ENCODE peak calls at places on chromosomes 6 and 20, in six cellular contexts. O, M, J, P, T and Z are unnamed samples.

GRCh38 chr6:11919771-11920440 is 92.2 kb upstream of the HIVEP1 start:
- DNase-seq in O (no peak), M (no peak), J (peak; percentile 74), P (no peak), T (no peak), Z (no peak)

GRCh38 chr6:119360262-119360915 is 10.8 kb upstream of the MAN1A1 start:
- DNase-seq in O (no peak), M (no peak), J (no peak), P (no peak), T (no peak), Z (no peak)

GRCh38 chr6:149843051-149843633 is 21.0 kb downstream of the LRP11 start:
- DNase-seq in O (no peak), M (no peak), J (no peak), P (no peak), T (no peak), Z (no peak)

GRCh38 chr6:125924169-125924568 is 32.4 kb upstream of the HINT3 start:
- DNase-seq in O (no peak), M (no peak), J (peak; percentile 25), P (no peak), T (no peak), Z (peak; percentile 64)

GRCh38 chr6:71446084-71446869 is 157.7 kb downstream of the OGFRL1 start:
- DNase-seq in O (no peak), M (no peak), J (no peak), P (no peak), T (no peak), Z (no peak)

GRCh38 chr6:41683460-41684310 is 45.4 kb downstream of the MDFI start:
- DNase-seq in O (peak; percentile 84), M (peak; percentile 81), J (peak; percentile 25), P (peak; percentile 32), T (peak; percentile 91), Z (no peak)

GRCh38 chr20:53162251-53162835 is 190.2 kb downstream of the TSHZ2 start:
- DNase-seq in O (peak; percentile 77), M (peak; percentile 19), J (peak; percentile 84), P (peak; percentile 91), T (peak; percentile 65), Z (no peak)

GRCh38 chr6:5869261-5869660 is 137.5 kb downstream of the NRN1 start:
- DNase-seq in O (no peak), M (no peak), J (no peak), P (no peak), T (no peak), Z (no peak)

GRCh38 chr6:133055527-133055966 is 185.6 kb upstream of the EYA4 start:
- DNase-seq in O (peak; percentile 62), M (no peak), J (no peak), P (no peak), T (peak; percentile 55), Z (no peak)

GRCh38 chr20:2653511-2654383 is 1.3 kb downstream of the NOP56 start:
- DNase-seq in O (no peak), M (no peak), J (no peak), P (no peak), T (no peak), Z (no peak)
- H3K79me2 ChIP-seq in O (peaks cover 17% of the 10 kb centered on the region), M (peaks cover 45% of the 10 kb centered on the region), J (peaks cover 18% of the 10 kb centered on the region), P (peaks cover 70% of the 10 kb centered on the region), T (peaks cover 56% of the 10 kb centered on the region), Z (peaks cover 67% of the 10 kb centered on the region)

DNA sequence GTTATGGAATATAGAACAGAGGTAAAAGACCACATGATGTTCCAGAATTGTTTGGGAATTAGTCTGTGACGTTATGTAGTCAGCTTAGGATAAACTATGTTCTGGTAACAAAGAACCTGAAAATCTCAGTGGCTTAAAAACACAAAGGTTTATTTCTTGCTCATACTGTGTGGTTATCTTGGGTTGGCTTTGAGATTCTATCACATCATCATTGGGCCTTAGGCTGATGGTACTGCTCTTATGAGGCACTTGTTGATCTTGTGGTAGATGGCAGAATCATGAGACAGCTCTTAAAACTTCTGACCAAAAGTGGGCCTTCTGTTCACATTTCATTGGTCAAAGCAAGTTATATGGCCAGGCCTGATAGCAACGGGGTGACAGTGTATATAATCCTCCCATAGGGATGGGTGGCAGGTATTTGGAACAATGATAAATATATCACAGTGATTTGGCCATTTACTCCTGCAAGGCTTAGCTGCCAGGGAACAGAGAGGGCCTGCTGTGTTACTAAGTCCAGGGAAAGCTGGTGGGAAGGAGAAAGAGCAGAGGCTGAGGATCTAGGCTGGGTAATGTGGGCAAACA is 13.5 kb downstream of the DHX35 start:
- DNase-seq in O (no peak), M (no peak), J (no peak), P (peak; percentile 41), T (no peak), Z (no peak)
- H3K79me2 ChIP-seq in O (no peaks in the 10 kb centered on the region), M (no peaks in the 10 kb centered on the region), J (no peaks in the 10 kb centered on the region), P (peaks cover 20% of the 10 kb centered on the region), T (peaks cover 26% of the 10 kb centered on the region), Z (peaks cover 24% of the 10 kb centered on the region)

DNA sequence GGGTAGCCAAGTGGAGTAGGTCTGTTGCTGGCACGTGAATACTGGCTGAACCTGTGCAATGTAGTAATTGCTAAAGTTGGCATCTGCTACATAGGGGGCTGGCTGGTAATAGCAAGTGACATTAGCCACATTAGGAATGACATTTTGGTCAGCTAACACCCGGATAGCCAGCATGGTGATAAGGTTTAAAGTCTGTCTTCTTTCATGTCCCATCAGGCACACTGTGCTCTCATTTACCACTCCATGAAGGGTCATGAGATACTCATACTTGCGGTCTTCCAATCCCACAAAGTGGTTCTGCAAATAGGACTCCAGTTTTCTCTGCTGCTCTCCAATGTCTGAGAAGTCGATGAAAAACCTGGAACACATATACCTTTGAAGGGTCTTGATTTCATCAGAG is 2.8 kb downstream of the TENT5A start:
- DNase-seq in O (no peak), M (no peak), J (no peak), P (no peak), T (no peak), Z (no peak)
- H3K79me2 ChIP-seq in O (no peaks in the 10 kb centered on the region), M (no peaks in the 10 kb centered on the region), J (peaks cover 12% of the 10 kb centered on the region), P (peaks cover 44% of the 10 kb centered on the region), T (peaks cover 19% of the 10 kb centered on the region), Z (no peaks in the 10 kb centered on the region)

GRCh38 chr6:129684323-129684884 is 25.6 kb downstream of the ARHGAP18 start:
- DNase-seq in O (no peak), M (no peak), J (no peak), P (no peak), T (no peak), Z (no peak)

GRCh38 chr6:129684903-129685639 is 24.9 kb downstream of the ARHGAP18 start:
- DNase-seq in O (no peak), M (no peak), J (no peak), P (no peak), T (no peak), Z (no peak)

GRCh38 chr6:129683606-129684322 is 26.2 kb downstream of the ARHGAP18 start:
- DNase-seq in O (no peak), M (peak; percentile 82), J (peak; percentile 82), P (peak; percentile 100), T (no peak), Z (peak; percentile 83)

GRCh38 chr6:129686941-129687627 is 22.9 kb downstream of the ARHGAP18 start:
- DNase-seq in O (no peak), M (peak; percentile 54), J (no peak), P (peak; percentile 64), T (no peak), Z (no peak)

DNA sequence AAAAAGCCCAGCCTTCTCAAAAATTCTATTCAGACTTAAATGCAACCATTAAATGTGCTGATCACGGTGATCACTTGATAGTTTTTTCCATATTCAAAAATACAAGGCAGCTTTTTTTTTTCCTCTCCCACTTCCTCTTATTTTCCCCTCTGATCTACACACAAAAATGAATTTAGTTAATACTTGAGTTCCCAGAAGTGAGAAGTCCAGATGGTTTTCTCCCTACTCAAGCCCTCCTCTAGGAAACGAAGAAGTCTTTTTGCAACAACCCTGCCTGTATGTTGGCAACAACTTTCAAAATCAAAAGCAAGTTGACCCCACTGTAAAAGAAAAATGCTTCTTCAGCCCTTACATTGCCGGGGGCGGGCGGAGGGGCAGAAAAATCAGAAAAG is 24.3 kb downstream of the ARHGAP18 start:
- DNase-seq in O (no peak), M (no peak), J (no peak), P (no peak), T (no peak), Z (no peak)
- H3K79me2 ChIP-seq in O (no peaks in the 10 kb centered on the region), M (no peaks in the 10 kb centered on the region), J (peaks cover 7% of the 10 kb centered on the region), P (peaks cover 75% of the 10 kb centered on the region), T (no peaks in the 10 kb centered on the region), Z (peaks cover 64% of the 10 kb centered on the region)

GRCh38 chr6:144675231-144675861 is 390.2 kb downstream of the UTRN start:
- DNase-seq in O (no peak), M (no peak), J (no peak), P (peak; percentile 81), T (no peak), Z (no peak)
- H3K79me2 ChIP-seq in O (peaks cover 1% of the 10 kb centered on the region), M (no peaks in the 10 kb centered on the region), J (no peaks in the 10 kb centered on the region), P (peaks cover 4% of the 10 kb centered on the region), T (peaks cover 6% of the 10 kb centered on the region), Z (no peaks in the 10 kb centered on the region)

GRCh38 chr6:40299666-40300065 is 287.5 kb downstream of the LRFN2 start:
- DNase-seq in O (no peak), M (no peak), J (no peak), P (no peak), T (peak; percentile 39), Z (no peak)
- H3K79me2 ChIP-seq in O (no peaks in the 10 kb centered on the region), M (no peaks in the 10 kb centered on the region), J (no peaks in the 10 kb centered on the region), P (no peaks in the 10 kb centered on the region), T (no peaks in the 10 kb centered on the region), Z (no peaks in the 10 kb centered on the region)